ENCODE peak calls at places on chromosome 17, in seven cellular contexts. V, I, X, G, D, Q and O are unnamed samples.

GRCh38 chr17:1000597-1001490 is 3.9 kb downstream of the TIMM22 start:
- DNase-seq in Q (no peak), V (no peak), D (peak), G (no peak), X (no peak), I (no peak), O (no peak)

GRCh38 chr17:36510636-36511035 is 24.0 kb downstream of the MYO19 start:
- DNase-seq in V (no peak), G (no peak), Q (no peak), X (no peak), D (no peak), I (no peak), O (no peak)

GRCh38 chr17:45821147-45821546 is 23.5 kb upstream of the SPPL2C start:
- DNase-seq in D (no peak), I (no peak), G (no peak), Q (no peak), V (no peak), X (no peak), O (no peak)

GRCh38 chr17:39152134-39152884 is 872 bp upstream of the PLXDC1 start:
- DNase-seq in I (no peak), X (peak), G (peak), Q (no peak), V (peak), D (no peak), O (peak)

GRCh38 chr17:62715882-62716390 is 88.5 kb downstream of the MRC2 start:
- DNase-seq in X (no peak), V (no peak), D (no peak), Q (no peak), I (no peak), G (no peak), O (no peak)

GRCh38 chr17:4735825-4736651 is 3.6 kb upstream of the ZMYND15 start:
- DNase-seq in G (no peak), X (no peak), Q (no peak), I (peak), V (no peak), D (no peak), O (no peak)

GRCh38 chr17:80058311-80058955 is 22.0 kb downstream of the CCDC40 start:
- DNase-seq in X (no peak), G (no peak), Q (no peak), I (no peak), V (no peak), D (no peak), O (no peak)

GRCh38 chr17:80761421-80761871 is 216.8 kb downstream of the RPTOR start:
- DNase-seq in G (peak), I (no peak), X (no peak), D (no peak), V (no peak), Q (no peak), O (no peak)

GRCh38 chr17:29931253-29931932 is 1.4 kb upstream of the SSH2 start:
- DNase-seq in G (peak), Q (peak), I (peak), D (peak), X (peak), V (peak), O (peak)

GRCh38 chr17:72476575-72476986 is 355.8 kb downstream of the SOX9 start:
- DNase-seq in I (no peak), V (peak), Q (no peak), D (no peak), X (peak), G (no peak), O (no peak)

GRCh38 chr17:69762359-69762758 is 312.7 kb upstream of the KCNJ16 start:
- DNase-seq in Q (no peak), I (no peak), X (no peak), V (no peak), D (no peak), G (no peak), O (no peak)

GRCh38 chr17:40338058-40338457 is 26.5 kb downstream of the GJD3 start:
- DNase-seq in X (no peak), G (no peak), V (no peak), D (no peak), I (no peak), Q (no peak), O (no peak)

GRCh38 chr17:68307443-68307842 is 16.1 kb downstream of the ARSG start:
- DNase-seq in G (no peak), D (no peak), V (no peak), I (no peak), Q (no peak), X (no peak), O (no peak)

GRCh38 chr17:51257150-51258081 is 2.4 kb downstream of the MBTD1 start:
- DNase-seq in I (no peak), Q (no peak), X (no peak), G (no peak), D (no peak), V (no peak), O (no peak)

GRCh38 chr17:67293251-67294203 is 48.5 kb upstream of the HELZ start:
- DNase-seq in X (peak), I (peak), D (peak), G (peak), V (peak), Q (peak), O (peak)

GRCh38 chr17:78996781-78997201 is 12.8 kb downstream of the CANT1 start:
- DNase-seq in I (no peak), Q (no peak), D (no peak), G (no peak), X (no peak), V (no peak), O (no peak)

GRCh38 chr17:78993241-78993956 is 13.7 kb upstream of the LGALS3BP start:
- DNase-seq in I (peak), V (peak), Q (no peak), G (no peak), D (peak), X (peak), O (peak)

GRCh38 chr17:78993981-78994671 is 14.4 kb upstream of the LGALS3BP start:
- DNase-seq in D (no peak), X (no peak), V (no peak), G (no peak), Q (no peak), I (no peak), O (no peak)

GRCh38 chr17:78995761-78996451 is 13.7 kb downstream of the CANT1 start:
- DNase-seq in G (no peak), Q (no peak), V (no peak), X (no peak), I (no peak), D (no peak), O (no peak)

GRCh38 chr17:78995022-78995760 is 14.4 kb downstream of the CANT1 start:
- DNase-seq in V (no peak), G (no peak), I (no peak), X (no peak), D (no peak), Q (no peak), O (no peak)
- TF ChIP-seq SP1 in V (no peak), G (no peak), I (no peak), X (no peak), D (no peak), Q (no peak), O (no peak)

GRCh38 chr17:82901836-82902235 is 62.0 kb upstream of the ZNF750 start:
- DNase-seq in V (no peak), I (no peak), D (no peak), Q (no peak), G (no peak), X (no peak), O (no peak)

GRCh38 chr17:82900741-82901140 is 60.9 kb upstream of the ZNF750 start:
- DNase-seq in X (no peak), D (no peak), Q (no peak), G (no peak), V (no peak), I (no peak), O (no peak)

GRCh38 chr17:82905130-82905529 is 65.3 kb upstream of the ZNF750 start:
- DNase-seq in V (no peak), X (no peak), Q (no peak), D (no peak), I (no peak), G (no peak), O (no peak)

GRCh38 chr17:82901356-82901755 is 61.5 kb upstream of the ZNF750 start:
- DNase-seq in I (no peak), Q (no peak), V (no peak), D (no peak), G (no peak), X (no peak), O (no peak)

DNA sequence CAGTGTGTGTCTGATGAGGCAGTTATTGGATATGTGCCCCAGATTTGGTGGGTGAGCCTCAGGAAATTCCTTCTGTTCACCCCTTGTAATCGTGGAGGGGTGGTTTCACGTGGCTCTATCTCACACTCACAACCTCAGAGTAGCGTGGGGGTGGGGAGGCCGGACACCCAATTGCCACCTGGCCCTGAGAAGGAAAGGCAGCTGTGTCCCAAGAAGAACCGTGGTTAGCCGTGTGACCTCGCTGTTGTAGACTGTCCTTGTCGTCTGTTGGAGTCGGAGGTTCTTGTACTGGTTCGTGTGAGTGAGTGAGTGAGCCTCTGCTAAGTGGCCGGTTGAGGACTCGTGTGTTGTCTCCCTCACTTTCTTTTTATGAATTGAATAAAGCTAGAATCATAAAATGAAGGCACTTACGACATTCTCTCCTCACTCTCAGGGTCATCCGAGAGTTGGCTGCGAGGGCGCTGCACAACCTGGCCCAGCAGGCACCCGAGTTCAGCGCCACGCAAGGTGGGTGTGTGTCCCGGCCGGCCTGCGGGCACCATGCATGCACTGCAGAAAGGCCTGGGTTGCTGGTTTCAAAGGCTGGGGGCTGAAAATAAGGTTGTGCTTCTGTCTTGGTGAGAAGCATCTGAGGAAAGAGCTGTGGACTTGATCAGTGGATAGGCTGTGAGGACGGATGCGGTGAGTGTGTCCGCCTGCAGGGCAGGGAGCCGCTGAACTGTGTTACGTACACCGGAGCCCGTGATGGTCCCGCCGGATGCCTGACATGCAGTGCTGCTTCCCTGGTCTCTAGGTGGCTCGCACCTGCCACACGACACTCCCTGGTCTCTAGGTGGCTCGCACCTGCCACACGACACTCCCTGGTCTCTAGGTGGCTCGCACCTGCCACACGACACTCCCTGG is 63.4 kb upstream of the ZNF750 start:
- DNase-seq in Q (no peak), X (no peak), I (no peak), G (no peak), V (no peak), D (no peak), O (no peak)
- TF ChIP-seq SP1 in Q (no peak), X (no peak), I (no peak), G (no peak), V (no peak), D (no peak), O (no peak)

GRCh38 chr17:6170349-6170748 is 100.2 kb downstream of the WSCD1 start:
- DNase-seq in D (no peak), V (no peak), G (no peak), X (no peak), Q (no peak), I (no peak), O (no peak)

GRCh38 chr17:6164996-6165395 is 94.8 kb downstream of the WSCD1 start:
- DNase-seq in Q (no peak), I (no peak), G (no peak), V (no peak), X (no peak), D (no peak), O (no peak)

GRCh38 chr17:6163632-6164319 is 93.6 kb downstream of the WSCD1 start:
- DNase-seq in V (no peak), D (no peak), G (no peak), Q (no peak), I (no peak), X (no peak), O (no peak)

GRCh38 chr17:6165806-6166205 is 95.6 kb downstream of the WSCD1 start:
- DNase-seq in I (no peak), G (no peak), D (no peak), Q (no peak), V (no peak), X (no peak), O (no peak)

GRCh38 chr17:6166492-6167179 is 96.5 kb downstream of the WSCD1 start:
- DNase-seq in G (no peak), I (no peak), V (no peak), Q (no peak), X (no peak), D (no peak), O (no peak)
- TF ChIP-seq SP1 in G (no peak), I (no peak), V (no peak), Q (no peak), X (no peak), D (no peak), O (no peak)

DNA sequence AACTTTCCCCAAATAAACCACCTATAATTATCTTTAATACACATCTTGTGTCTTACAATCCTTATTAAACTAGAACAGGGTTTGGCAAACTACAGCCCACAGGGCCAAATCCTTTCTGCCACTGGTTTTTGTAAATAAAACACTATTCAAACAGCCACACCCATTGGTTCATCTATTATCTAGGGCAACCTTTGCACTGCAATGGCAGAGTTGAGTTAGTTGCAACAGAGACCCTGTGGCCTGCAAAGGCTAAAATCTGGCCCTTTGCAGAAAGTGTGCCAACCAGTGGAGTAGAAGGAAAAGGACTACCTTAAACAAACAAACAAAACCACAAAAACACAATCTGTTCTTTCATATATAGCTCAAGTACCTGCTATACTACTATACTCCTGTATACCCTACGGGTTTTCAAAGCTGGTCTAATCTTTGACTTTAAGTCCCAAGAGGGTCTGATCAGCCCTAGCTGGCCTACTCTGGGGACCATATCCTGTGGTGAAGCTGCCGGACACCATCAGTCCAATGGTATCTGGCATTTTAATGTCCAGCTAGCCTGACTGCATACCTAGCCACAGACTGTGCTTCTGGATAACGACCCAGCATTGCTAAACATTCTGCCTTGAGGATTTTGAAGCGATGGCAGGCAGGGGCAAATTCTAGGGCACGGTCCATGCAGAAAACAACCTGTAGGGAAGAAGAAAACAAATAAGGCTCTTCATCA is 23.3 kb downstream of the CNP start:
- DNase-seq in X (no peak), G (no peak), V (no peak), I (no peak), D (peak), Q (no peak), O (no peak)
- TF ChIP-seq SP1 in X (no peak), G (no peak), V (no peak), I (no peak), D (no peak), Q (no peak), O (no peak)

GRCh38 chr17:49915670-49916069 is 53.3 kb upstream of the DLX4 start:
- DNase-seq in I (no peak), V (peak), D (no peak), Q (no peak), G (no peak), X (peak), O (no peak)
- TF ChIP-seq SP1 in I (no peak), V (no peak), D (no peak), Q (no peak), G (no peak), X (no peak), O (no peak)

GRCh38 chr17:75622071-75622470 is 11.2 kb upstream of the SMIM5 start:
- DNase-seq in X (no peak), G (no peak), Q (no peak), I (peak), V (no peak), D (no peak), O (no peak)
- TF ChIP-seq SP1 in X (no peak), G (no peak), Q (no peak), I (no peak), V (no peak), D (no peak), O (no peak)

GRCh38 chr17:19975601-19976000 is 2.0 kb downstream of the AKAP10 start:
- DNase-seq in D (no peak), G (no peak), Q (no peak), V (no peak), I (no peak), X (no peak), O (no peak)

GRCh38 chr17:19978803-19979202 is 1.2 kb upstream of the AKAP10 start:
- DNase-seq in G (no peak), I (no peak), X (no peak), D (no peak), V (no peak), Q (no peak), O (no peak)

GRCh38 chr17:19977360-19978205 is at the start of gene AKAP10:
- DNase-seq in I (peak), G (peak), Q (peak), D (peak), V (peak), X (peak), O (peak)

GRCh38 chr17:19978206-19978802 is 676 bp upstream of the AKAP10 start:
- DNase-seq in V (no peak), Q (peak), D (no peak), I (no peak), X (no peak), G (no peak), O (no peak)

GRCh38 chr17:19979917-19980770 is 2.5 kb upstream of the AKAP10 start:
- DNase-seq in X (peak), Q (no peak), V (peak), D (no peak), I (no peak), G (no peak), O (no peak)
- TF ChIP-seq SP1 in X (no peak), Q (no peak), V (peak), D (no peak), I (no peak), G (no peak), O (no peak)

DNA sequence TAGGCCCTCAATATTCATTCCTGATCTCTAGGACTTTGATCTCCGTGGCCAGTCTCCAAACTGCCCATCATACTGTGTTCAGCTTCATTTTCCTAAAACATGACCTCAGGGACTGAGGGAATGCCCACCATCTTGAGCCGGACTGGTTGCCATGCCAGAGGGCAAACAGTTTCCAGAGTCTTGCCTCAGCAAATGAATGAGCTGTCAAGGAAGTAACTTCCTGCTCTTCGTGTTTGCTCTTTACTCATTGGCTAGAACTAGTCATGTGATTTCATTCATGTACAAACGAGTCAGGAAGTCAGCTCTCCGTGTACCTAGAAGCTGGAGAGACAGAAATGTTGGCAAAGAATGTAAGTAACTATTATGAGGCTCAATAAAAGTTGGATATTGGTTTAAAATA is 50.2 kb downstream of the ANKFN1 start:
- DNase-seq in V (no peak), D (peak), X (no peak), Q (no peak), I (peak), G (peak), O (peak)
- TF ChIP-seq SP1 in V (no peak), D (no peak), X (no peak), Q (no peak), I (no peak), G (no peak), O (no peak)

GRCh38 chr17:47957591-47958490 is at the start of gene PRR15L:
- DNase-seq in I (no peak), X (peak), Q (no peak), D (no peak), V (peak), G (no peak), O (no peak)
- TF ChIP-seq SP1 in I (no peak), X (no peak), Q (no peak), D (no peak), V (no peak), G (peak), O (no peak)

DNA sequence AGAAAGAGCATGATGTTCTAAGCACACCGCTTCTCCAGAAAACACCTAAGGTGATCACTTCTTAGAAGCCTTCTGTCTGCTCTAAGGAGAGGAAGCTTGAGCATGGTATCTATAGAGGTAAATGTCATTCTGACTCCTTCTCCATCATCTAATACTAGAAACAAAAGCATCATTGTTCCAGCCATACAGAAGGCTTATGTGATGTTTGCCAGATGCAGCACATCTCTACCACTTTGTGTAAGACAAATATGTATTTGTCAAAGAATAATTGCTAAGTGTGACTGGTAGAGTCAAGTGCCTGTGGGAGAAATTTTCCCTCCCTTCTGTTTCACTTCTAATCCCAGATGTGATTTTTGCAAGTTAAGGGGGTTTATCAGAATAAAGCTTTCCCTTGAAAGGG is 217.1 kb downstream of the HS3ST3A1 start:
- DNase-seq in Q (no peak), I (no peak), D (peak), G (no peak), V (no peak), X (no peak), O (no peak)
- TF ChIP-seq SP1 in Q (no peak), I (no peak), D (no peak), G (no peak), V (no peak), X (no peak), O (no peak)